ENCODE peak calls at places on chromosomes 6 and 20, in nine cellular contexts. H is A549, C is heart right ventricle, E is GM10248, L is GM13976, I is fibroblast of mammary gland, P is osteoblast, B is body of pancreas, X is PC-9. G is an unnamed sample.

GRCh38 chr6:168865-169455 is 123.3 kb upstream of the DUSP22 start:
- DNase-seq in L (peak), B (no peak), E (no peak), P (no peak), X (no peak), I (peak), H (peak), C (no peak), G (peak)

GRCh38 chr6:41939848-41940758 is 1.5 kb downstream of the CCND3 start:
- DNase-seq in C (peak), L (no peak), X (peak), P (peak), E (no peak), H (no peak), B (no peak), I (peak), G (no peak)

GRCh38 chr20:17538517-17539170 is 7.5 kb upstream of the BFSP1 start:
- DNase-seq in I (peak), L (no peak), E (peak), H (peak), X (peak), B (no peak), P (no peak), C (no peak), G (no peak)

GRCh38 chr6:119308048-119308570 is 41.5 kb downstream of the MAN1A1 start:
- DNase-seq in H (no peak), P (no peak), B (no peak), I (peak), E (no peak), L (no peak), X (peak), C (no peak), G (peak)

GRCh38 chr6:138287144-138287955 is 69.1 kb upstream of the PBOV1 start:
- DNase-seq in L (peak), X (peak), P (no peak), B (peak), E (peak), C (no peak), H (no peak), I (peak), G (no peak)

GRCh38 chr20:35192071-35192872 is 20.4 kb downstream of the PROCR start:
- DNase-seq in C (no peak), B (peak), P (no peak), E (no peak), H (no peak), I (no peak), X (no peak), L (no peak), G (no peak)

GRCh38 chr20:22414354-22414753 is 170.0 kb downstream of the FOXA2 start:
- DNase-seq in L (no peak), X (no peak), H (no peak), I (peak), P (no peak), C (no peak), B (no peak), E (no peak), G (no peak)

GRCh38 chr6:100454571-100455229 is 10.0 kb downstream of the SIM1 start:
- DNase-seq in I (no peak), X (no peak), L (peak), B (no peak), C (no peak), E (no peak), P (peak), H (no peak), G (no peak)

GRCh38 chr20:17643531-17644188 is 38.4 kb downstream of the RRBP1 start:
- DNase-seq in E (no peak), H (no peak), C (no peak), P (peak), L (no peak), B (no peak), X (no peak), I (no peak), G (no peak)

GRCh38 chr6:26195376-26195923 is 108.2 kb downstream of the HFE start:
- DNase-seq in X (peak), P (peak), L (peak), E (peak), C (peak), B (peak), H (no peak), I (peak), G (peak)

GRCh38 chr6:169725270-169726048 is 1.2 kb upstream of the PHF10 start:
- DNase-seq in C (peak), H (peak), I (peak), P (peak), X (peak), B (peak), E (no peak), L (no peak), G (no peak)

GRCh38 chr6:109449064-109449788 is 6.3 kb downstream of the MICAL1 start:
- DNase-seq in I (no peak), C (no peak), X (no peak), P (peak), B (no peak), L (no peak), H (no peak), E (peak), G (no peak)

GRCh38 chr6:98526465-98526864 is 307.9 kb upstream of the POU3F2 start:
- DNase-seq in H (no peak), B (no peak), L (no peak), X (no peak), I (no peak), C (no peak), P (no peak), E (no peak), G (no peak)

GRCh38 chr6:51839975-51840374 is 247.4 kb downstream of the PKHD1 start:
- DNase-seq in H (no peak), L (no peak), X (no peak), P (no peak), I (no peak), C (no peak), B (no peak), E (no peak), G (no peak)

GRCh38 chr6:169970306-169970988 is 219.0 kb downstream of the ERMARD start:
- DNase-seq in C (peak), P (peak), L (no peak), B (no peak), H (no peak), X (no peak), I (no peak), E (no peak), G (no peak)

GRCh38 chr20:10832146-10832545 is 158.3 kb upstream of the JAG1 start:
- DNase-seq in X (no peak), I (no peak), E (no peak), P (no peak), B (no peak), C (no peak), H (no peak), L (no peak), G (no peak)

GRCh38 chr6:40817369-40817768 is 221.7 kb downstream of the UNC5CL start:
- DNase-seq in C (no peak), E (no peak), B (no peak), X (no peak), P (no peak), H (no peak), L (no peak), I (no peak), G (no peak)

GRCh38 chr6:56244528-56245253 is 2.7 kb downstream of the COL21A1 start:
- DNase-seq in P (no peak), X (no peak), C (no peak), E (no peak), L (no peak), I (no peak), H (no peak), B (no peak), G (no peak)

GRCh38 chr6:15533379-15534044 is 129.3 kb downstream of the DTNBP1 start:
- DNase-seq in I (peak), P (no peak), C (no peak), E (no peak), H (no peak), X (no peak), L (no peak), B (no peak), G (no peak)

GRCh38 chr6:98657764-98658163 is 176.6 kb upstream of the POU3F2 start:
- DNase-seq in I (peak), E (no peak), X (no peak), P (no peak), C (no peak), B (no peak), L (no peak), H (no peak), G (peak)

GRCh38 chr6:36873612-36874011 is 991 bp downstream of the PPIL1 start:
- DNase-seq in H (peak), P (no peak), B (no peak), L (peak), X (no peak), E (no peak), I (no peak), C (no peak), G (no peak)

GRCh38 chr6:156154896-156155295 is 622.3 kb upstream of the ARID1B start:
- DNase-seq in C (no peak), P (no peak), B (no peak), I (no peak), L (no peak), E (no peak), X (no peak), H (no peak), G (no peak)

GRCh38 chr6:129920103-129920798 is 59.1 kb upstream of the TMEM244 start:
- DNase-seq in L (no peak), C (no peak), I (no peak), E (no peak), H (no peak), B (no peak), X (peak), P (no peak), G (no peak)

GRCh38 chr20:36407196-36407733 is 101.1 kb downstream of the DLGAP4 start:
- DNase-seq in E (no peak), I (peak), B (no peak), P (peak), X (no peak), L (no peak), H (no peak), C (no peak), G (no peak)

GRCh38 chr6:36334832-36335459 is 1.7 kb downstream of the BNIP5 start:
- DNase-seq in H (no peak), X (peak), B (peak), E (no peak), P (no peak), L (no peak), C (no peak), I (no peak), G (no peak)

GRCh38 chr6:35425284-35425683 is 26.9 kb upstream of the FANCE start:
- DNase-seq in X (peak), B (no peak), L (no peak), H (no peak), P (peak), C (no peak), E (no peak), I (peak), G (peak)

GRCh38 chr6:130355572-130355971 is 10.2 kb upstream of the TMEM200A start:
- DNase-seq in C (no peak), L (no peak), I (no peak), H (no peak), X (peak), B (no peak), P (no peak), E (no peak), G (no peak)

GRCh38 chr20:47189060-47189459 is 167.4 kb downstream of the ZMYND8 start:
- DNase-seq in H (no peak), C (no peak), L (no peak), E (no peak), B (no peak), X (no peak), P (no peak), I (no peak), G (no peak)

GRCh38 chr20:47188540-47188939 is 168.0 kb downstream of the ZMYND8 start:
- DNase-seq in B (no peak), C (no peak), L (no peak), X (no peak), E (no peak), H (no peak), P (no peak), I (no peak), G (no peak)

GRCh38 chr20:47187450-47188195 is 168.9 kb downstream of the ZMYND8 start:
- DNase-seq in P (no peak), C (no peak), I (no peak), L (no peak), E (no peak), H (no peak), X (no peak), B (no peak), G (no peak)

GRCh38 chr20:47195573-47195972 is 160.9 kb downstream of the ZMYND8 start:
- DNase-seq in B (no peak), H (no peak), P (no peak), C (no peak), E (no peak), L (no peak), X (no peak), I (no peak), G (no peak)

GRCh38 chr20:47191074-47191673 is 165.3 kb downstream of the ZMYND8 start:
- DNase-seq in H (no peak), P (no peak), B (no peak), X (peak), E (no peak), C (no peak), L (no peak), I (no peak), G (peak)
- TF ChIP-seq CTCF in H (no peak), P (no peak), B (no peak), X (no peak), E (no peak), C (no peak), L (no peak), I (no peak), G (no peak)

GRCh38 chr6:168060521-168060931 is 18.5 kb downstream of the FRMD1 start:
- DNase-seq in H (peak), I (peak), L (no peak), X (no peak), B (peak), E (no peak), C (peak), P (peak), G (peak)
- TF ChIP-seq CTCF in H (peak), I (peak), L (no peak), X (peak), B (peak), E (peak), C (peak), P (peak), G (peak)

GRCh38 chr6:165858571-165858970 is 195.5 kb upstream of the PDE10A start:
- DNase-seq in E (no peak), C (no peak), I (no peak), B (no peak), P (no peak), H (peak), L (no peak), X (no peak), G (no peak)
- TF ChIP-seq CTCF in E (no peak), C (peak), I (peak), B (no peak), P (peak), H (peak), L (no peak), X (no peak), G (peak)

GRCh38 chr6:117521785-117522502 is 39.5 kb downstream of the DCBLD1 start:
- DNase-seq in L (no peak), B (no peak), I (no peak), C (no peak), X (no peak), P (peak), E (no peak), H (no peak), G (no peak)

GRCh38 chr6:117514655-117515054 is 32.2 kb downstream of the DCBLD1 start:
- DNase-seq in L (no peak), P (no peak), E (no peak), H (no peak), B (no peak), C (no peak), X (no peak), I (no peak), G (no peak)

GRCh38 chr6:117515326-117515725 is 32.9 kb downstream of the DCBLD1 start:
- DNase-seq in P (peak), E (no peak), B (no peak), L (no peak), H (peak), X (peak), C (no peak), I (no peak), G (no peak)

GRCh38 chr6:117520603-117521002 is 38.1 kb downstream of the DCBLD1 start:
- DNase-seq in E (no peak), I (no peak), P (no peak), C (no peak), X (no peak), L (no peak), B (no peak), H (no peak), G (no peak)

GRCh38 chr6:117518870-117519269 is 36.4 kb downstream of the DCBLD1 start:
- DNase-seq in H (no peak), P (no peak), L (no peak), X (no peak), B (no peak), E (no peak), C (no peak), I (no peak), G (no peak)
- TF ChIP-seq CTCF in H (no peak), P (no peak), L (no peak), X (no peak), B (no peak), E (no peak), C (no peak), I (no peak), G (no peak)

GRCh38 chr6:39657355-39657754 is 67.9 kb downstream of the KIF6 start:
- DNase-seq in E (no peak), L (no peak), C (no peak), X (no peak), I (no peak), P (no peak), H (no peak), B (no peak), G (no peak)
- TF ChIP-seq CTCF in E (no peak), L (no peak), C (no peak), X (no peak), I (no peak), P (no peak), H (no peak), B (no peak), G (no peak)

DNA sequence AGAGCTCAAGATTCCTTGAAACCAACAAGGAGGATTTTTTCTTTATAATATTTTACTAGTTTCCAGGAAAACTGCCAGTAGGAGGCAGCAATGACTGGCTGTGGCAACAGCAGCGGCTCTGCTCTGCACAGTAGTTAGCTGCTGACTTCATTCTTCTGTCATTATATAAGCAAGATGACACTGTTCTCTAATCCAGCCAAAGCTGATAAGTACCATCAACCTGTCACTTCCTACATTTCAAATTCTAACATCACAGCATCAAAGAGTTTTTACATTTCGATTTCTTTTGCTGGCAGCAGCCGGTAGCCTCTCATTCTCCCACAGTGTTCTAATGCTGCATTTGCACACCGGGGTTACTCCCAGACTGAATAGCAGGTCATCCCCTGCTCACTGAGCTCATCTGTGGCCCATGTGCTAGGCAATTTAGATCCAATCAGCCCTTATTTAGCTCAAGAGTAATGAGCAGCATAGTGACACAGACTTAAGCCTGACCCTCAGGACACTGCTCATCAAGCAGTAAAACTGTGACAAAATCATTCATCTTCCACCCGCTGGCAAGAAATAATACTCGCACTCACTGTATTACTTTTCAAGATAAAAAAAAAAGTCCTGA is 67.8 kb downstream of the MMS22L start:
- DNase-seq in H (peak), E (no peak), L (no peak), P (peak), B (peak), I (peak), C (no peak), X (no peak), G (peak)
- TF ChIP-seq CTCF in H (peak), E (no peak), L (no peak), P (peak), B (peak), I (peak), C (peak), X (peak), G (peak)

GRCh38 chr20:6184086-6184485 is 61.3 kb upstream of the FERMT1 start:
- DNase-seq in I (no peak), L (no peak), C (no peak), P (no peak), E (no peak), X (no peak), H (no peak), B (no peak), G (no peak)

GRCh38 chr20:6180531-6180930 is 57.7 kb upstream of the FERMT1 start:
- DNase-seq in L (no peak), I (no peak), H (no peak), X (no peak), B (no peak), C (no peak), E (no peak), P (no peak), G (no peak)

GRCh38 chr20:6185268-6185667 is 62.4 kb upstream of the FERMT1 start:
- DNase-seq in E (no peak), X (no peak), H (no peak), B (no peak), I (no peak), L (no peak), C (no peak), P (no peak), G (no peak)
- TF ChIP-seq CTCF in E (no peak), X (no peak), H (no peak), B (no peak), I (no peak), L (no peak), C (no peak), P (no peak), G (no peak)

GRCh38 chr20:57400821-57401564 is 9.8 kb downstream of the RBM38 start:
- DNase-seq in I (no peak), P (peak), C (no peak), L (peak), B (no peak), H (no peak), E (peak), X (no peak), G (no peak)

GRCh38 chr20:57399587-57400261 is 8.5 kb downstream of the RBM38 start:
- DNase-seq in B (peak), P (peak), C (peak), H (no peak), I (no peak), L (peak), E (peak), X (no peak), G (no peak)

GRCh38 chr20:57401565-57401918 is 10.3 kb downstream of the RBM38 start:
- DNase-seq in X (no peak), I (no peak), L (no peak), C (no peak), P (no peak), E (no peak), B (no peak), H (no peak), G (no peak)

GRCh38 chr20:57398901-57399535 is 7.8 kb downstream of the RBM38 start:
- DNase-seq in X (no peak), P (peak), L (peak), E (no peak), I (no peak), B (no peak), H (no peak), C (no peak), G (no peak)

DNA sequence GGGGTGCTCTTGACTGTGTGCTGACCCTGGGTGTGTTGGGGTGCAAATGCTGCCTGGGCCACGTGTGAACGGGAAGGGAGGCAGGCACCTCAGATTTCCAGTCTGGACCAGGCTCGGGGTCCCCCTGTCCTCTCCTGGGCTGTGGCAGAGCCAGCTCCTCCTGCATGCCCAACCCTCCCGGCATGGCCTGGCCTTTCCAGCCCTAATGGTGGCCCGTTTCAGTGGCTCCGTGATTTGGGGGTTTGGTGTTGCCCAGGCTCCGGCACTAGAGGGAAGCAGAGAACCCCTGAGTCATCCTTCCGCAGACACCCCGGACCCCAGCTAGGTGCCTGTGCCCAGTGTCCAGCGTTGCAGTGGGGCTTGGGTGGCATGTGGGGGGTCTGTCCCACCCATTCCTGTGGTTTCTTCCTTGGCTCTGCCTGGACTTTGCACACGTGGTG is 9.1 kb downstream of the RBM38 start:
- DNase-seq in H (no peak), L (peak), X (no peak), I (no peak), B (no peak), P (peak), C (no peak), E (peak), G (no peak)
- TF ChIP-seq CTCF in H (no peak), L (peak), X (no peak), I (no peak), B (no peak), P (peak), C (no peak), E (peak), G (no peak)

G was measured in kidney epithelial cell.